ENCODE peak calls at places on chromosomes 5 and 9, in six cellular contexts. One of them, this sample, is unnamed.

GRCh38 chr9:135681161-135681560 is 18.1 kb downstream of the LCN9 start:
- DNase-seq in bronchial epithelial cell: no peak
- DNase-seq in fibroblast of pulmonary artery: no peak
- DNase-seq in dorsolateral prefrontal cortex: no peak
- DNase-seq in PC-9: no peak
- DNase-seq in stomach: no peak
- DNase-seq in this sample: no peak

GRCh38 chr5:4661851-4662250 is 478.3 kb upstream of the ADAMTS16 start:
- DNase-seq in fibroblast of pulmonary artery: no peak
- DNase-seq in stomach: no peak
- DNase-seq in bronchial epithelial cell: no peak
- DNase-seq in dorsolateral prefrontal cortex: no peak
- DNase-seq in PC-9: no peak
- DNase-seq in this sample: no peak

GRCh38 chr5:69029292-69029691 is 64.5 kb upstream of the SLC30A5 start:
- DNase-seq in PC-9: no peak
- DNase-seq in stomach: no peak
- DNase-seq in fibroblast of pulmonary artery: no peak
- DNase-seq in dorsolateral prefrontal cortex: no peak
- DNase-seq in bronchial epithelial cell: no peak
- DNase-seq in this sample: no peak

GRCh38 chr5:39631948-39632347 is 207.2 kb upstream of the DAB2 start:
- DNase-seq in PC-9: no peak
- DNase-seq in bronchial epithelial cell: no peak
- DNase-seq in stomach: no peak
- DNase-seq in fibroblast of pulmonary artery: no peak
- DNase-seq in dorsolateral prefrontal cortex: no peak
- DNase-seq in this sample: no peak

GRCh38 chr9:107693620-107694326 is 204.2 kb upstream of the KLF4 start:
- DNase-seq in fibroblast of pulmonary artery: no peak
- DNase-seq in bronchial epithelial cell: peak; percentile 36
- DNase-seq in PC-9: no peak
- DNase-seq in stomach: no peak
- DNase-seq in dorsolateral prefrontal cortex: no peak
- DNase-seq in this sample: no peak

GRCh38 chr5:343461-344401 is 22.2 kb downstream of the AHRR start:
- DNase-seq in PC-9: no peak
- DNase-seq in fibroblast of pulmonary artery: peak; percentile 70
- DNase-seq in dorsolateral prefrontal cortex: no peak
- DNase-seq in stomach: peak; percentile 69
- DNase-seq in bronchial epithelial cell: peak; percentile 20
- DNase-seq in this sample: peak; percentile 9

GRCh38 chr9:3868012-3868411 is 342.2 kb upstream of the RFX3 start:
- DNase-seq in stomach: no peak
- DNase-seq in fibroblast of pulmonary artery: no peak
- DNase-seq in bronchial epithelial cell: peak; percentile 27
- DNase-seq in PC-9: no peak
- DNase-seq in dorsolateral prefrontal cortex: no peak
- DNase-seq in this sample: no peak

GRCh38 chr9:96299823-96300222 is 2.2 kb downstream of the HSD17B3 start:
- DNase-seq in fibroblast of pulmonary artery: no peak
- DNase-seq in dorsolateral prefrontal cortex: no peak
- DNase-seq in bronchial epithelial cell: peak; percentile 98
- DNase-seq in stomach: no peak
- DNase-seq in PC-9: peak; percentile 81
- DNase-seq in this sample: peak; percentile 20

GRCh38 chr9:3361689-3362392 is 164.0 kb downstream of the RFX3 start:
- DNase-seq in PC-9: no peak
- DNase-seq in stomach: no peak
- DNase-seq in bronchial epithelial cell: no peak
- DNase-seq in dorsolateral prefrontal cortex: no peak
- DNase-seq in fibroblast of pulmonary artery: no peak
- DNase-seq in this sample: no peak

GRCh38 chr5:116880150-116880549 is 305.5 kb upstream of the SEMA6A start:
- DNase-seq in fibroblast of pulmonary artery: no peak
- DNase-seq in PC-9: no peak
- DNase-seq in stomach: no peak
- DNase-seq in bronchial epithelial cell: no peak
- DNase-seq in dorsolateral prefrontal cortex: no peak
- DNase-seq in this sample: no peak

GRCh38 chr5:172728481-172729241 is 42.3 kb downstream of the DUSP1 start:
- DNase-seq in stomach: no peak
- DNase-seq in fibroblast of pulmonary artery: no peak
- DNase-seq in bronchial epithelial cell: no peak
- DNase-seq in dorsolateral prefrontal cortex: no peak
- DNase-seq in PC-9: no peak
- DNase-seq in this sample: no peak

GRCh38 chr5:109921735-109922395 is 232.1 kb downstream of the MAN2A1 start:
- DNase-seq in PC-9: no peak
- DNase-seq in stomach: peak; percentile 75
- DNase-seq in dorsolateral prefrontal cortex: no peak
- DNase-seq in bronchial epithelial cell: no peak
- DNase-seq in fibroblast of pulmonary artery: no peak
- DNase-seq in this sample: peak; percentile 97

GRCh38 chr5:106454050-106454449 is 1216.7 kb downstream of the EFNA5 start:
- DNase-seq in stomach: no peak
- DNase-seq in fibroblast of pulmonary artery: no peak
- DNase-seq in PC-9: no peak
- DNase-seq in bronchial epithelial cell: no peak
- DNase-seq in dorsolateral prefrontal cortex: no peak
- DNase-seq in this sample: no peak

GRCh38 chr5:179241175-179241574 is 104.1 kb downstream of the ADAMTS2 start:
- DNase-seq in stomach: no peak
- DNase-seq in dorsolateral prefrontal cortex: no peak
- DNase-seq in fibroblast of pulmonary artery: no peak
- DNase-seq in bronchial epithelial cell: no peak
- DNase-seq in PC-9: no peak
- DNase-seq in this sample: no peak

GRCh38 chr9:1005043-1005667 is 28.7 kb downstream of the DMRT3 start:
- DNase-seq in dorsolateral prefrontal cortex: no peak
- DNase-seq in fibroblast of pulmonary artery: peak; percentile 58
- DNase-seq in bronchial epithelial cell: peak; percentile 69
- DNase-seq in PC-9: peak; percentile 41
- DNase-seq in stomach: no peak
- DNase-seq in this sample: peak; percentile 13

GRCh38 chr5:8906303-8906967 is 639.4 kb downstream of the SEMA5A start:
- DNase-seq in PC-9: no peak
- DNase-seq in stomach: no peak
- DNase-seq in fibroblast of pulmonary artery: peak; percentile 23
- DNase-seq in dorsolateral prefrontal cortex: no peak
- DNase-seq in bronchial epithelial cell: peak; percentile 71
- DNase-seq in this sample: no peak

GRCh38 chr5:83657807-83658206 is 62.8 kb downstream of the HAPLN1 start:
- DNase-seq in bronchial epithelial cell: no peak
- DNase-seq in stomach: no peak
- DNase-seq in dorsolateral prefrontal cortex: no peak
- DNase-seq in fibroblast of pulmonary artery: no peak
- DNase-seq in PC-9: no peak
- DNase-seq in this sample: no peak

GRCh38 chr5:40674661-40675235 is 5.0 kb upstream of the PTGER4 start:
- DNase-seq in PC-9: no peak
- DNase-seq in stomach: no peak
- DNase-seq in dorsolateral prefrontal cortex: no peak
- DNase-seq in bronchial epithelial cell: peak; percentile 95
- DNase-seq in fibroblast of pulmonary artery: no peak
- DNase-seq in this sample: no peak

GRCh38 chr5:43601454-43602260 is 1.3 kb upstream of the NNT start:
- DNase-seq in stomach: no peak
- DNase-seq in bronchial epithelial cell: peak; percentile 55
- DNase-seq in dorsolateral prefrontal cortex: no peak
- DNase-seq in fibroblast of pulmonary artery: peak; percentile 27
- DNase-seq in PC-9: no peak
- DNase-seq in this sample: no peak

GRCh38 chr5:179342577-179342976 is 2.7 kb downstream of the ADAMTS2 start:
- DNase-seq in bronchial epithelial cell: no peak
- DNase-seq in stomach: no peak
- DNase-seq in dorsolateral prefrontal cortex: no peak
- DNase-seq in PC-9: no peak
- DNase-seq in fibroblast of pulmonary artery: peak; percentile 68
- DNase-seq in this sample: no peak

DNA sequence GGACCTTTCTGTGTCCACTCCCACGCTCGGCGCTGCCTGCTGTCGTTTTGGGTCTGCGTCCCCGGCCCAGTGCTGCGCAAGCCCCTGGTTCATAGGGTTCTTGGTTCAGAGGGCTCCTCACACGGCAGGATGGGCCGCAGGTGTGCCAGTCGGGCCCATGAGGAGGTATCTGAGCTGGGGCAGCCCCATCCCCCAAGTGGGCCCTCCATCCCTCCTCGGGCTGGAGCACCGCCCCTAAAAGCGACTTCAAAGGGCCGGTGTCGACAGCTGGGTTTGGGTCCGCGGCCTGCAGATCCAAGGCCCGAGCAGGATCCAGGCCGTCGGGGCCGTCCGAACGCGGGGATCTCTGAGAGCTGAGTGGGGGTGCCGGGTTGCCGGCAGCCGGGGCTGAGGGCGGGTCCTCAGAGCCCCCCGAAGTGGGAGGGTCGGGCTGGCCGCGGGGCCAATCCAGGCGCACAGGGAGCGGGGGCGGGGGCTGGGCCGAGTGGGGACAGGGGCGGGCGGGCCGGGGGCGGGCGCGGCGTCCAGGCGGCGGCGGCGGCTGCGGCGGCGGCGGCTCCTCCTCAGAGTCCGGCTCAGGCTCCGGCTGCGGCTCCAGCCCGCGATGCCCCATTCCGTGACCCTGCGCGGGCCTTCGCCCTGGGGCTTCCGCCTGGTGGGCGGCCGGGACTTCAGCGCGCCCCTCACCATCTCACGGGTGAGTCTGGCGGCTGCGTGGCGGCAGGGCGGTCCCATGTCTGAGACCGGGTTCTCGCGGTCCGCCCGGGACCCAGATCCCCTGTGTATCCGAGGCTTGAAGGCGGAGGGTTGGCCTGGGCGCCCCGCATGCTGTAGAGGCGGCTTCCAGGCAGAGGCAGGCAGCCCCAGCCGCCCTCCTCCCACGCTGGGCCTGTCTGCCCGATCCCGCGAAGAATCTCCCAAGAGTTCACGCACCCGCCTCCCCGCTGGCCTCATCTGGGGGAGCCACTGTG is at the start of gene PDLIM4:
- DNase-seq in stomach: no peak
- DNase-seq in dorsolateral prefrontal cortex: no peak
- DNase-seq in PC-9: no peak
- DNase-seq in bronchial epithelial cell: no peak
- DNase-seq in fibroblast of pulmonary artery: peak; percentile 23
- DNase-seq in this sample: no peak
- H3K4me3 ChIP-seq in stomach: peak within 1 kb of the TSS; percentile 54
- H3K4me3 ChIP-seq in dorsolateral prefrontal cortex: peak within 1 kb of the TSS; percentile 44
- H3K4me3 ChIP-seq in PC-9: peak within 1 kb of the TSS; percentile 51
- H3K4me3 ChIP-seq in bronchial epithelial cell: peak within 1 kb of the TSS; percentile 70
- H3K4me3 ChIP-seq in fibroblast of pulmonary artery: peak within 1 kb of the TSS; percentile 70
- H3K4me3 ChIP-seq in this sample: peak within 1 kb of the TSS; percentile 67

DNA sequence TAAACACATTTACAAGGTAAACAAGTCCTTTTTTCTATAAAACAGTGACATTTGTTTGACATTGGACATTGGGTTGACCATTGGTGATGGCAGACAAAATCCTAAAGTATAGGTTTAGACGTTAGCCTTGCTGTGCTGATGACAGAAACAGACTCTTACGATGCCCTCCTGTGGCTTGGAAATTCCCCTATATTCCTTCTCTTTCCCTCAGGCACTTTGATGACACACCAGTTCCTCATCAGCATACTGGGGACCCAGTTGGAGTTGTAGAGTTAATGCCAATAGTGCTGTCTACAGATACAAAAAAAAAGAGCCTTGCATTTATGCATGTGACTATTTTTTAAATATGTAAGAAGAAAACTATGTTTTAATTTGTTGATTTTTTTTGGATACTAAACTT is 75.8 kb upstream of the SNCAIP start:
- DNase-seq in dorsolateral prefrontal cortex: no peak
- DNase-seq in bronchial epithelial cell: peak; percentile 73
- DNase-seq in fibroblast of pulmonary artery: no peak
- DNase-seq in PC-9: no peak
- DNase-seq in stomach: no peak
- DNase-seq in this sample: no peak
- TF ChIP-seq CTCF in dorsolateral prefrontal cortex: no peak
- TF ChIP-seq CTCF in bronchial epithelial cell: no peak
- TF ChIP-seq CTCF in fibroblast of pulmonary artery: no peak
- TF ChIP-seq CTCF in PC-9: no peak
- TF ChIP-seq CTCF in stomach: no peak
- TF ChIP-seq CTCF in this sample: no peak

GRCh38 chr9:27482709-27483108 is 41.4 kb upstream of the IFNK start:
- DNase-seq in PC-9: no peak
- DNase-seq in dorsolateral prefrontal cortex: no peak
- DNase-seq in stomach: no peak
- DNase-seq in fibroblast of pulmonary artery: no peak
- DNase-seq in bronchial epithelial cell: no peak
- DNase-seq in this sample: no peak

GRCh38 chr9:27475057-27475456 is 49.0 kb upstream of the IFNK start:
- DNase-seq in dorsolateral prefrontal cortex: no peak
- DNase-seq in fibroblast of pulmonary artery: no peak
- DNase-seq in stomach: no peak
- DNase-seq in PC-9: no peak
- DNase-seq in bronchial epithelial cell: no peak
- DNase-seq in this sample: no peak

GRCh38 chr9:27474350-27474749 is 49.7 kb upstream of the IFNK start:
- DNase-seq in stomach: no peak
- DNase-seq in fibroblast of pulmonary artery: no peak
- DNase-seq in bronchial epithelial cell: no peak
- DNase-seq in PC-9: no peak
- DNase-seq in dorsolateral prefrontal cortex: no peak
- DNase-seq in this sample: no peak

GRCh38 chr9:27476870-27477269 is 47.2 kb upstream of the IFNK start:
- DNase-seq in stomach: no peak
- DNase-seq in PC-9: no peak
- DNase-seq in fibroblast of pulmonary artery: no peak
- DNase-seq in dorsolateral prefrontal cortex: no peak
- DNase-seq in bronchial epithelial cell: no peak
- DNase-seq in this sample: no peak

GRCh38 chr9:27478322-27478721 is 45.8 kb upstream of the IFNK start:
- DNase-seq in PC-9: no peak
- DNase-seq in fibroblast of pulmonary artery: no peak
- DNase-seq in bronchial epithelial cell: no peak
- DNase-seq in stomach: no peak
- DNase-seq in dorsolateral prefrontal cortex: no peak
- DNase-seq in this sample: no peak
- H3K4me3 ChIP-seq in PC-9: no peak overlapping the region
- H3K4me3 ChIP-seq in fibroblast of pulmonary artery: no peak overlapping the region
- H3K4me3 ChIP-seq in bronchial epithelial cell: no peak overlapping the region
- H3K4me3 ChIP-seq in stomach: no peak overlapping the region
- H3K4me3 ChIP-seq in dorsolateral prefrontal cortex: no peak overlapping the region
- H3K4me3 ChIP-seq in this sample: no peak overlapping the region

GRCh38 chr9:16828335-16829281 is 41.9 kb downstream of the BNC2 start:
- DNase-seq in dorsolateral prefrontal cortex: no peak
- DNase-seq in bronchial epithelial cell: peak; percentile 18
- DNase-seq in fibroblast of pulmonary artery: peak; percentile 47
- DNase-seq in PC-9: no peak
- DNase-seq in stomach: no peak
- DNase-seq in this sample: peak; percentile 47

GRCh38 chr9:16821344-16821743 is 49.1 kb downstream of the BNC2 start:
- DNase-seq in fibroblast of pulmonary artery: no peak
- DNase-seq in dorsolateral prefrontal cortex: no peak
- DNase-seq in bronchial epithelial cell: no peak
- DNase-seq in PC-9: no peak
- DNase-seq in stomach: no peak
- DNase-seq in this sample: no peak

GRCh38 chr9:16825364-16825763 is 45.1 kb downstream of the BNC2 start:
- DNase-seq in bronchial epithelial cell: no peak
- DNase-seq in stomach: no peak
- DNase-seq in dorsolateral prefrontal cortex: no peak
- DNase-seq in fibroblast of pulmonary artery: peak; percentile 31
- DNase-seq in PC-9: no peak
- DNase-seq in this sample: no peak

GRCh38 chr9:16825971-16826370 is 44.5 kb downstream of the BNC2 start:
- DNase-seq in fibroblast of pulmonary artery: peak; percentile 51
- DNase-seq in PC-9: no peak
- DNase-seq in bronchial epithelial cell: no peak
- DNase-seq in stomach: no peak
- DNase-seq in dorsolateral prefrontal cortex: no peak
- DNase-seq in this sample: peak; percentile 98

GRCh38 chr9:16824545-16825041 is 45.9 kb downstream of the BNC2 start:
- DNase-seq in PC-9: peak; percentile 36
- DNase-seq in fibroblast of pulmonary artery: peak; percentile 59
- DNase-seq in bronchial epithelial cell: peak; percentile 88
- DNase-seq in stomach: no peak
- DNase-seq in dorsolateral prefrontal cortex: no peak
- DNase-seq in this sample: no peak
- TF ChIP-seq CTCF in PC-9: no peak
- TF ChIP-seq CTCF in fibroblast of pulmonary artery: peak; percentile 9
- TF ChIP-seq CTCF in bronchial epithelial cell: no peak
- TF ChIP-seq CTCF in stomach: no peak
- TF ChIP-seq CTCF in dorsolateral prefrontal cortex: no peak
- TF ChIP-seq CTCF in this sample: no peak

This sample was measured in retinal pigment epithelial cell.